ENCODE peak calls at places on chromosomes 16 and 17, in five cellular contexts. One of them, this sample, is unnamed.

GRCh38 chr17:34886831-34887230 is 74.4 kb downstream of the CCT6B start:
- DNase-seq in stimulated activated naive CD4-positive, alpha-beta T cell treated with Interleukin-2 at 50 U/mL for 16 hours: no peak
- DNase-seq in Right ventricle myocardium superior: no peak
- DNase-seq in left ventricle myocardium superior: no peak
- DNase-seq in AG08395: no peak
- DNase-seq in this sample: no peak

GRCh38 chr16:88809676-88810165 is 2.0 kb downstream of the APRT start:
- DNase-seq in stimulated activated naive CD4-positive, alpha-beta T cell treated with Interleukin-2 at 50 U/mL for 16 hours: no peak
- DNase-seq in Right ventricle myocardium superior: no peak
- DNase-seq in left ventricle myocardium superior: no peak
- DNase-seq in AG08395: no peak
- DNase-seq in this sample: no peak

GRCh38 chr16:79093554-79093967 is 507.0 kb downstream of the MAF start:
- DNase-seq in stimulated activated naive CD4-positive, alpha-beta T cell treated with Interleukin-2 at 50 U/mL for 16 hours: peak
- DNase-seq in left ventricle myocardium superior: no peak
- DNase-seq in AG08395: no peak
- DNase-seq in Right ventricle myocardium superior: peak
- DNase-seq in this sample: no peak

GRCh38 chr17:18916816-18917496 is 35.0 kb upstream of the SLC5A10 start:
- DNase-seq in left ventricle myocardium superior: no peak
- DNase-seq in Right ventricle myocardium superior: no peak
- DNase-seq in stimulated activated naive CD4-positive, alpha-beta T cell treated with Interleukin-2 at 50 U/mL for 16 hours: no peak
- DNase-seq in AG08395: peak
- DNase-seq in this sample: no peak

GRCh38 chr16:2840914-2841313 is 10.8 kb downstream of the ZG16B start:
- DNase-seq in AG08395: no peak
- DNase-seq in stimulated activated naive CD4-positive, alpha-beta T cell treated with Interleukin-2 at 50 U/mL for 16 hours: no peak
- DNase-seq in left ventricle myocardium superior: no peak
- DNase-seq in Right ventricle myocardium superior: no peak
- DNase-seq in this sample: no peak

GRCh38 chr16:69402448-69402847 is 16.6 kb upstream of the TERF2 start:
- DNase-seq in Right ventricle myocardium superior: no peak
- DNase-seq in AG08395: no peak
- DNase-seq in stimulated activated naive CD4-positive, alpha-beta T cell treated with Interleukin-2 at 50 U/mL for 16 hours: no peak
- DNase-seq in left ventricle myocardium superior: no peak
- DNase-seq in this sample: no peak

GRCh38 chr17:15463363-15463762 is 4.1 kb downstream of the CDRT4 start:
- DNase-seq in AG08395: peak
- DNase-seq in Right ventricle myocardium superior: no peak
- DNase-seq in stimulated activated naive CD4-positive, alpha-beta T cell treated with Interleukin-2 at 50 U/mL for 16 hours: no peak
- DNase-seq in left ventricle myocardium superior: peak
- DNase-seq in this sample: peak

GRCh38 chr17:68347380-68347779 is 56.1 kb downstream of the ARSG start:
- DNase-seq in Right ventricle myocardium superior: no peak
- DNase-seq in left ventricle myocardium superior: no peak
- DNase-seq in AG08395: no peak
- DNase-seq in stimulated activated naive CD4-positive, alpha-beta T cell treated with Interleukin-2 at 50 U/mL for 16 hours: no peak
- DNase-seq in this sample: no peak

GRCh38 chr17:79618383-79619067 is 7.7 kb upstream of the RBFOX3 start:
- DNase-seq in stimulated activated naive CD4-positive, alpha-beta T cell treated with Interleukin-2 at 50 U/mL for 16 hours: no peak
- DNase-seq in Right ventricle myocardium superior: no peak
- DNase-seq in left ventricle myocardium superior: no peak
- DNase-seq in AG08395: no peak
- DNase-seq in this sample: peak

GRCh38 chr17:59756236-59756818 is 48.9 kb downstream of the VMP1 start:
- DNase-seq in stimulated activated naive CD4-positive, alpha-beta T cell treated with Interleukin-2 at 50 U/mL for 16 hours: no peak
- DNase-seq in left ventricle myocardium superior: no peak
- DNase-seq in AG08395: peak
- DNase-seq in Right ventricle myocardium superior: no peak
- DNase-seq in this sample: no peak

GRCh38 chr16:88077328-88078108 is 126.3 kb downstream of the BANP start:
- DNase-seq in AG08395: no peak
- DNase-seq in left ventricle myocardium superior: peak
- DNase-seq in stimulated activated naive CD4-positive, alpha-beta T cell treated with Interleukin-2 at 50 U/mL for 16 hours: no peak
- DNase-seq in Right ventricle myocardium superior: peak
- DNase-seq in this sample: no peak

GRCh38 chr16:4517812-4518211 is 20.8 kb downstream of the CDIP1 start:
- DNase-seq in Right ventricle myocardium superior: no peak
- DNase-seq in stimulated activated naive CD4-positive, alpha-beta T cell treated with Interleukin-2 at 50 U/mL for 16 hours: no peak
- DNase-seq in left ventricle myocardium superior: no peak
- DNase-seq in AG08395: no peak
- DNase-seq in this sample: no peak

GRCh38 chr17:47295874-47296255 is 27.9 kb upstream of the EFCAB13 start:
- DNase-seq in AG08395: no peak
- DNase-seq in Right ventricle myocardium superior: no peak
- DNase-seq in left ventricle myocardium superior: no peak
- DNase-seq in stimulated activated naive CD4-positive, alpha-beta T cell treated with Interleukin-2 at 50 U/mL for 16 hours: no peak
- DNase-seq in this sample: no peak

GRCh38 chr17:54901230-54901847 is 687 bp downstream of the TOM1L1 start:
- DNase-seq in stimulated activated naive CD4-positive, alpha-beta T cell treated with Interleukin-2 at 50 U/mL for 16 hours: no peak
- DNase-seq in Right ventricle myocardium superior: no peak
- DNase-seq in left ventricle myocardium superior: no peak
- DNase-seq in AG08395: peak
- DNase-seq in this sample: no peak

GRCh38 chr16:60013076-60013475 is 1279.0 kb upstream of the GOT2 start:
- DNase-seq in Right ventricle myocardium superior: no peak
- DNase-seq in left ventricle myocardium superior: no peak
- DNase-seq in stimulated activated naive CD4-positive, alpha-beta T cell treated with Interleukin-2 at 50 U/mL for 16 hours: no peak
- DNase-seq in AG08395: no peak
- DNase-seq in this sample: no peak

GRCh38 chr17:12438212-12438611 is 227.5 kb upstream of the MYOCD start:
- DNase-seq in left ventricle myocardium superior: no peak
- DNase-seq in stimulated activated naive CD4-positive, alpha-beta T cell treated with Interleukin-2 at 50 U/mL for 16 hours: no peak
- DNase-seq in AG08395: no peak
- DNase-seq in Right ventricle myocardium superior: no peak
- DNase-seq in this sample: no peak

GRCh38 chr16:11621920-11622651 is 35.4 kb upstream of the LITAF start:
- DNase-seq in left ventricle myocardium superior: peak
- DNase-seq in stimulated activated naive CD4-positive, alpha-beta T cell treated with Interleukin-2 at 50 U/mL for 16 hours: no peak
- DNase-seq in AG08395: peak
- DNase-seq in Right ventricle myocardium superior: peak
- DNase-seq in this sample: peak

GRCh38 chr17:58192612-58193011 is at the start of gene EPX:
- DNase-seq in AG08395: no peak
- DNase-seq in left ventricle myocardium superior: no peak
- DNase-seq in stimulated activated naive CD4-positive, alpha-beta T cell treated with Interleukin-2 at 50 U/mL for 16 hours: no peak
- DNase-seq in Right ventricle myocardium superior: no peak
- DNase-seq in this sample: no peak

GRCh38 chr17:81453049-81453448 is 57.8 kb downstream of the BAHCC1 start:
- DNase-seq in stimulated activated naive CD4-positive, alpha-beta T cell treated with Interleukin-2 at 50 U/mL for 16 hours: no peak
- DNase-seq in left ventricle myocardium superior: no peak
- DNase-seq in AG08395: no peak
- DNase-seq in Right ventricle myocardium superior: no peak
- DNase-seq in this sample: no peak

GRCh38 chr17:19418312-19418992 is 7.4 kb downstream of the RNF112 start:
- DNase-seq in stimulated activated naive CD4-positive, alpha-beta T cell treated with Interleukin-2 at 50 U/mL for 16 hours: no peak
- DNase-seq in AG08395: peak
- DNase-seq in Right ventricle myocardium superior: no peak
- DNase-seq in left ventricle myocardium superior: no peak
- DNase-seq in this sample: no peak

GRCh38 chr17:60086822-60087591 is 8.3 kb upstream of the HEATR6 start:
- DNase-seq in left ventricle myocardium superior: no peak
- DNase-seq in AG08395: peak
- DNase-seq in stimulated activated naive CD4-positive, alpha-beta T cell treated with Interleukin-2 at 50 U/mL for 16 hours: no peak
- DNase-seq in Right ventricle myocardium superior: no peak
- DNase-seq in this sample: peak

GRCh38 chr16:84339766-84340165 is 28.6 kb upstream of the ATP2C2 start:
- DNase-seq in Right ventricle myocardium superior: no peak
- DNase-seq in left ventricle myocardium superior: no peak
- DNase-seq in stimulated activated naive CD4-positive, alpha-beta T cell treated with Interleukin-2 at 50 U/mL for 16 hours: no peak
- DNase-seq in AG08395: no peak
- DNase-seq in this sample: no peak